ENCODE peak calls at places on chromosomes 12 and 14, in ten cellular contexts. B, W, E, J, Q, U, C, G, K and I are unnamed samples.

GRCh38 chr14:92744198-92744597 is 4.2 kb downstream of the LGMN start:
- DNase-seq in B (no peak), W (no peak), E (no peak), J (no peak), Q (no peak), U (no peak), C (no peak), G (no peak), K (no peak), I (no peak)

GRCh38 chr12:52319097-52319496 is 2.1 kb downstream of the KRT83 start:
- DNase-seq in B (peak), W (peak), E (no peak), J (no peak), Q (no peak), U (no peak), C (peak), G (no peak), K (no peak), I (no peak)

GRCh38 chr14:101478096-101478495 is 83.2 kb upstream of the DIO3 start:
- DNase-seq in B (no peak), W (no peak), E (no peak), J (no peak), Q (peak), U (no peak), C (no peak), G (no peak), K (peak), I (no peak)

GRCh38 chr12:14238224-14238792 is 127.2 kb upstream of the ATF7IP start:
- DNase-seq in B (no peak), W (peak), E (no peak), J (no peak), Q (no peak), U (no peak), C (peak), G (no peak), K (no peak), I (no peak)

GRCh38 chr12:122399254-122399591 is 23.2 kb downstream of the CLIP1 start:
- DNase-seq in B (no peak), W (no peak), E (no peak), J (no peak), Q (no peak), U (no peak), C (no peak), G (no peak), K (no peak), I (no peak)

GRCh38 chr12:19833775-19834501 is 394.6 kb downstream of the AEBP2 start:
- DNase-seq in B (no peak), W (no peak), E (no peak), J (no peak), Q (no peak), U (no peak), C (peak), G (no peak), K (no peak), I (no peak)

GRCh38 chr12:50734409-50735263 is 29.3 kb upstream of the ATF1 start:
- DNase-seq in B (peak), W (peak), E (no peak), J (peak), Q (no peak), U (no peak), C (peak), G (no peak), K (no peak), I (peak)

GRCh38 chr12:96985515-96986362 is 78.7 kb downstream of the NEDD1 start:
- DNase-seq in B (peak), W (peak), E (no peak), J (peak), Q (peak), U (no peak), C (peak), G (peak), K (peak), I (peak)

GRCh38 chr14:54837508-54838149 is 65.0 kb downstream of the GCH1 start:
- DNase-seq in B (no peak), W (no peak), E (no peak), J (no peak), Q (no peak), U (no peak), C (no peak), G (no peak), K (no peak), I (no peak)

GRCh38 chr14:102096569-102097188 is 9.8 kb upstream of the HSP90AA1 start:
- DNase-seq in B (peak), W (peak), E (peak), J (peak), Q (peak), U (peak), C (peak), G (peak), K (peak), I (peak)

GRCh38 chr14:31449971-31450610 is 7.2 kb downstream of the DTD2 start:
- DNase-seq in B (no peak), W (peak), E (no peak), J (peak), Q (no peak), U (no peak), C (peak), G (no peak), K (no peak), I (peak)

GRCh38 chr14:65302571-65303184 is 109.9 kb upstream of the FUT8 start:
- DNase-seq in B (no peak), W (peak), E (no peak), J (peak), Q (no peak), U (no peak), C (peak), G (peak), K (no peak), I (peak)

GRCh38 chr14:104359301-104359968 is 220.1 kb upstream of the C14orf180 start:
- DNase-seq in B (no peak), W (no peak), E (no peak), J (no peak), Q (no peak), U (no peak), C (no peak), G (no peak), K (no peak), I (no peak)

GRCh38 chr12:4266990-4267389 is 6.6 kb upstream of the CCND2 start:
- DNase-seq in B (no peak), W (no peak), E (no peak), J (no peak), Q (no peak), U (no peak), C (no peak), G (no peak), K (no peak), I (no peak)

GRCh38 chr12:71671311-71671710 is 7.2 kb downstream of the THAP2 start:
- DNase-seq in B (no peak), W (no peak), E (no peak), J (no peak), Q (no peak), U (no peak), C (no peak), G (no peak), K (no peak), I (no peak)

GRCh38 chr12:120571299-120571698 is 9.9 kb downstream of the POP5 start:
- DNase-seq in B (no peak), W (no peak), E (peak), J (no peak), Q (no peak), U (no peak), C (no peak), G (no peak), K (no peak), I (no peak)

GRCh38 chr12:88624911-88625310 is 44.6 kb upstream of the KITLG start:
- DNase-seq in B (no peak), W (no peak), E (no peak), J (no peak), Q (no peak), U (no peak), C (peak), G (no peak), K (no peak), I (no peak)

GRCh38 chr12:29563636-29564035 is 66.2 kb upstream of the OVCH1 start:
- DNase-seq in B (no peak), W (no peak), E (no peak), J (no peak), Q (no peak), U (no peak), C (no peak), G (no peak), K (no peak), I (no peak)

GRCh38 chr14:95433094-95433478 is 83.4 kb downstream of the SYNE3 start:
- DNase-seq in B (no peak), W (no peak), E (no peak), J (no peak), Q (no peak), U (no peak), C (no peak), G (peak), K (no peak), I (no peak)
- TF ChIP-seq CTCF in B (no peak), W (no peak), E (no peak), J (no peak), Q (no peak), U (no peak), C (peak), G (no peak), K (no peak), I (no peak)

GRCh38 chr12:95963104-95963503 is 20.0 kb downstream of the AMDHD1 start:
- DNase-seq in B (peak), W (peak), E (no peak), J (no peak), Q (no peak), U (no peak), C (peak), G (no peak), K (no peak), I (no peak)
- TF ChIP-seq CTCF in B (no peak), W (peak), E (no peak), J (no peak), Q (no peak), U (peak), C (peak), G (no peak), K (no peak), I (no peak)

GRCh38 chr12:45122776-45123380 is 72.0 kb upstream of the DBX2 start:
- DNase-seq in B (peak), W (no peak), E (no peak), J (no peak), Q (no peak), U (no peak), C (peak), G (no peak), K (no peak), I (no peak)
- TF ChIP-seq CTCF in B (no peak), W (peak), E (peak), J (no peak), Q (no peak), U (peak), C (peak), G (no peak), K (peak), I (no peak)

DNA sequence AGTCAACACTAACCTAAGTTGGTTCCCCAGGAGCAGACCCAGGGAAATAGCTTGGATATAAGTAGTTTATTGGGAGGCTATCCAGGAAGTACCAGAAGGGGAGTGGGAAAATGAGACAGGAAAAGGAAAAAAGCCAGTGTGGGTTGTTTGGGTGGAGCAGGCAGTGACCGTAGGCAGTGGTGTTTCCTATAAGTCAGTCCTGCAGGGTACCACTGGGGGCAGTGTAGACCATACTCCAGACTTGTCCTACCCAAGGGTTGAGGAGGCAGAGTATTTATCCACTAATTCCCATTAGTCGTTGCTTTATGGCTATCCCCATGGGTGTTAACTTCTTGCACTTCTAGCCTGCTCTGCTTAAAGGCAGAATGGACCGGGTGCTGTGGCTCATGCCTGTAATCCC is 6.4 kb upstream of the CCDC60 start:
- DNase-seq in B (peak), W (no peak), E (no peak), J (no peak), Q (no peak), U (no peak), C (peak), G (no peak), K (no peak), I (no peak)
- TF ChIP-seq CTCF in B (no peak), W (peak), E (no peak), J (no peak), Q (no peak), U (no peak), C (peak), G (no peak), K (peak), I (peak)

DNA sequence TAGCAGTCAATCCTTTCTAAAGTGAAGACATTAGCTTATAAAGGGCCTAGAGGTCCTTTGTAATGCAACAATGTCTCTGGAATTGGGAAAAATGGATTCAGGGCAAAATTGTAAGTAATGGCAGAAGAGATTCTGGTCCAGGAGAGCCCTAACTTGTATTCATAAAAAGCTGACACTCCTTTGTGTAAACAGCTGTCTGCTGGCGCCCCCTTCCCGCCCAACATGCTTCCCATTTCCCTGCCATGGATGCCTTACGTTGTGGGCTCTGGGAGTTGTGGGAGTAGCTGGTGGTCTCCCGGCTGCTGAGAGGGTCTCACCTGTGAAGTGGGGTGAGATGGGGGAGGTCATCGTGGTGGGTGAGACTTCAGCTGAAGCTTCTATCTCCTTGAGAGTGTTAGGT is 2.3 kb downstream of the ACRBP start:
- DNase-seq in B (no peak), W (no peak), E (no peak), J (no peak), Q (no peak), U (no peak), C (no peak), G (no peak), K (no peak), I (no peak)
- TF ChIP-seq CTCF in B (no peak), W (peak), E (no peak), J (no peak), Q (no peak), U (peak), C (peak), G (no peak), K (peak), I (peak)

GRCh38 chr14:22303589-22304195 is 285.3 kb downstream of the DAD1 start:
- DNase-seq in B (no peak), W (peak), E (no peak), J (no peak), Q (no peak), U (no peak), C (peak), G (no peak), K (no peak), I (peak)
- TF ChIP-seq CTCF in B (no peak), W (peak), E (peak), J (peak), Q (peak), U (peak), C (peak), G (peak), K (peak), I (peak)